ENCODE peak calls at places on chromosomes 1 and 21, in seven cellular contexts. One of them, this sample, is unnamed.
A peak's percentile ranks its signal among the peaks of the same experiment; 100 is the strongest.

GRCh38 chr1:38608202-38608864 is 251.2 kb downstream of the RRAGC start:
- DNase-seq in endothelial cell: peak; percentile 61
- DNase-seq in endodermal cell: peak; percentile 92
- DNase-seq in GM13976: peak; percentile 67
- DNase-seq in activated CD8-positive, alpha-beta T cell treated with anti-CD3 and anti-CD28 coated beads for 36 hours: peak; percentile 58
- DNase-seq in IMR-90: peak; percentile 4
- DNase-seq in nephron progenitor cell: peak; percentile 87
- DNase-seq in this sample: peak; percentile 42

GRCh38 chr1:46520063-46520911 is 30.7 kb downstream of the DMBX1 start:
- DNase-seq in endothelial cell: no peak
- DNase-seq in endodermal cell: peak; percentile 87
- DNase-seq in GM13976: no peak
- DNase-seq in activated CD8-positive, alpha-beta T cell treated with anti-CD3 and anti-CD28 coated beads for 36 hours: no peak
- DNase-seq in IMR-90: peak; percentile 75
- DNase-seq in nephron progenitor cell: peak; percentile 66
- DNase-seq in this sample: peak; percentile 82

GRCh38 chr1:30194741-30195423 is 528.5 kb downstream of the MATN1 start:
- DNase-seq in endothelial cell: no peak
- DNase-seq in endodermal cell: no peak
- DNase-seq in GM13976: no peak
- DNase-seq in activated CD8-positive, alpha-beta T cell treated with anti-CD3 and anti-CD28 coated beads for 36 hours: no peak
- DNase-seq in IMR-90: no peak
- DNase-seq in nephron progenitor cell: no peak
- DNase-seq in this sample: no peak

GRCh38 chr1:206544562-206545257 is 37.4 kb downstream of the RASSF5 start:
- DNase-seq in endothelial cell: peak; percentile 83
- DNase-seq in endodermal cell: peak; percentile 98
- DNase-seq in GM13976: peak; percentile 85
- DNase-seq in activated CD8-positive, alpha-beta T cell treated with anti-CD3 and anti-CD28 coated beads for 36 hours: peak; percentile 87
- DNase-seq in IMR-90: peak; percentile 31
- DNase-seq in nephron progenitor cell: peak; percentile 91
- DNase-seq in this sample: peak; percentile 91

GRCh38 chr1:15848143-15848928 is 829 bp downstream of the SPEN start:
- DNase-seq in endothelial cell: peak; percentile 47
- DNase-seq in endodermal cell: peak; percentile 74
- DNase-seq in GM13976: no peak
- DNase-seq in activated CD8-positive, alpha-beta T cell treated with anti-CD3 and anti-CD28 coated beads for 36 hours: peak; percentile 60
- DNase-seq in IMR-90: peak; percentile 23
- DNase-seq in nephron progenitor cell: peak; percentile 49
- DNase-seq in this sample: no peak

GRCh38 chr21:42096593-42096992 is 25.5 kb downstream of the UMODL1 start:
- DNase-seq in endothelial cell: no peak
- DNase-seq in endodermal cell: no peak
- DNase-seq in GM13976: no peak
- DNase-seq in activated CD8-positive, alpha-beta T cell treated with anti-CD3 and anti-CD28 coated beads for 36 hours: no peak
- DNase-seq in IMR-90: no peak
- DNase-seq in nephron progenitor cell: no peak
- DNase-seq in this sample: no peak

GRCh38 chr1:27348861-27349783 is 7.3 kb downstream of the SYTL1 start:
- DNase-seq in endothelial cell: peak; percentile 32
- DNase-seq in endodermal cell: peak; percentile 92
- DNase-seq in GM13976: peak; percentile 64
- DNase-seq in activated CD8-positive, alpha-beta T cell treated with anti-CD3 and anti-CD28 coated beads for 36 hours: peak; percentile 42
- DNase-seq in IMR-90: no peak
- DNase-seq in nephron progenitor cell: peak; percentile 63
- DNase-seq in this sample: peak; percentile 60

GRCh38 chr21:28489197-28489596 is 503.5 kb downstream of the LTN1 start:
- DNase-seq in endothelial cell: no peak
- DNase-seq in endodermal cell: no peak
- DNase-seq in GM13976: no peak
- DNase-seq in activated CD8-positive, alpha-beta T cell treated with anti-CD3 and anti-CD28 coated beads for 36 hours: no peak
- DNase-seq in IMR-90: no peak
- DNase-seq in nephron progenitor cell: no peak
- DNase-seq in this sample: no peak

GRCh38 chr1:72241397-72241796 is 40.9 kb downstream of the NEGR1 start:
- DNase-seq in endothelial cell: no peak
- DNase-seq in endodermal cell: no peak
- DNase-seq in GM13976: no peak
- DNase-seq in activated CD8-positive, alpha-beta T cell treated with anti-CD3 and anti-CD28 coated beads for 36 hours: no peak
- DNase-seq in IMR-90: peak; percentile 11
- DNase-seq in nephron progenitor cell: no peak
- DNase-seq in this sample: no peak

GRCh38 chr1:41791667-41792484 is 126.8 kb downstream of the HIVEP3 start:
- DNase-seq in endothelial cell: no peak
- DNase-seq in endodermal cell: no peak
- DNase-seq in GM13976: no peak
- DNase-seq in activated CD8-positive, alpha-beta T cell treated with anti-CD3 and anti-CD28 coated beads for 36 hours: peak; percentile 75
- DNase-seq in IMR-90: no peak
- DNase-seq in nephron progenitor cell: no peak
- DNase-seq in this sample: no peak

GRCh38 chr1:101291562-101292035 is 54.8 kb downstream of the S1PR1 start:
- DNase-seq in endothelial cell: no peak
- DNase-seq in endodermal cell: peak; percentile 33
- DNase-seq in GM13976: peak; percentile 47
- DNase-seq in activated CD8-positive, alpha-beta T cell treated with anti-CD3 and anti-CD28 coated beads for 36 hours: peak; percentile 84
- DNase-seq in IMR-90: peak; percentile 82
- DNase-seq in nephron progenitor cell: no peak
- DNase-seq in this sample: peak; percentile 35

GRCh38 chr1:106121728-106122127 is 934.7 kb upstream of the PRMT6 start:
- DNase-seq in endothelial cell: no peak
- DNase-seq in endodermal cell: no peak
- DNase-seq in GM13976: no peak
- DNase-seq in activated CD8-positive, alpha-beta T cell treated with anti-CD3 and anti-CD28 coated beads for 36 hours: no peak
- DNase-seq in IMR-90: no peak
- DNase-seq in nephron progenitor cell: no peak
- DNase-seq in this sample: no peak

GRCh38 chr21:44085491-44086321 is 21.5 kb upstream of the PWP2 start:
- DNase-seq in endothelial cell: no peak
- DNase-seq in endodermal cell: no peak
- DNase-seq in GM13976: no peak
- DNase-seq in activated CD8-positive, alpha-beta T cell treated with anti-CD3 and anti-CD28 coated beads for 36 hours: peak; percentile 21
- DNase-seq in IMR-90: no peak
- DNase-seq in nephron progenitor cell: no peak
- DNase-seq in this sample: no peak

GRCh38 chr1:162130308-162130707 is 60.8 kb downstream of the NOS1AP start:
- DNase-seq in endothelial cell: no peak
- DNase-seq in endodermal cell: no peak
- DNase-seq in GM13976: no peak
- DNase-seq in activated CD8-positive, alpha-beta T cell treated with anti-CD3 and anti-CD28 coated beads for 36 hours: no peak
- DNase-seq in IMR-90: no peak
- DNase-seq in nephron progenitor cell: no peak
- DNase-seq in this sample: no peak

GRCh38 chr1:24393892-24394291 is 19.7 kb downstream of the STPG1 start:
- DNase-seq in endothelial cell: no peak
- DNase-seq in endodermal cell: no peak
- DNase-seq in GM13976: no peak
- DNase-seq in activated CD8-positive, alpha-beta T cell treated with anti-CD3 and anti-CD28 coated beads for 36 hours: no peak
- DNase-seq in IMR-90: peak; percentile 81
- DNase-seq in nephron progenitor cell: no peak
- DNase-seq in this sample: no peak

DNA sequence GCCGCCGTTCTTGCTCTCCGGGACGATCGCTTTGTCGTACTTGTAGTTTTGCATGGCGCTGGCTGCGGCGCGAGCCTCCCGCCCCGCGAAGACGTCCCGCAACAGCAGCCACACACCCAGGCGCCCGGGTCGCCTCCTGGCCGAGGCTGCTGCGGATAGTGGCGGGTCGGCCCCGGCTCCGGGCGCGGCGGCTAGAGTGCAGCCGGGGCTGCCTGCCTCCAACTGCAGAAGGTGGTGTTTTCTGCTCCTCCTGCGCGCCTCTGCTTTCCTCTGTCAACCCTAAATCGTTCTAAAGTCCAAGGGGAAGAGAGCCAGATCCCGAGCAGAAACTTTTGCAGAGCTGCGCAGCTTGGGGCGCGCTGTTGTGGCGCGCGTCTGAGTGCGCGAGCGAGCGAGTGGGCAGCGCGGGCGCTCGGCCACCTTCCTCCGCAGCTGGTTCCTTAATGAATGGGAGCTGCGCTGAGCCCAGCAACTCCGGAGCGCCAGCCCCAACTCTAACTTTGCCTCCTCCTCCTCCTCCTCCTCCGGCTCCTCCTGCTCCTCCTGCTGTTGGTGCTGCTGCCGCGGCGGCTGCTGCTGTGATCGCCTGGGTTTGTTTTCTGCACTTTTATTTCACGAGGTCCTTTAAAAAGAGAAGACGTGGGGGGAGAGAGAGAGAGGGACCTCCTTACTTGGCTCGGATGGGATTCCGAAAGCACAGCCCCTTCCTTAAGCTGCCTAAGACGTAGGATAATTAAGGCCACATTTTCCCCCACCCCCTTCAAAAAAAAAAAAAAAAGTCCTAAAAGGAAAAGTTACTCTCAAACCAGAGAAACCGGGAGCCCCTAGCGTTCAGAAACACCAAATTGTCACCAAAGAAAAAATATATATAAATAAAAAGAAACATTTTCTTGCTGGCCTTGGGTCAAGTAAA is at the start of gene PLPP3:
- DNase-seq in endothelial cell: peak; percentile 73
- DNase-seq in endodermal cell: peak; percentile 92
- DNase-seq in GM13976: peak; percentile 59
- DNase-seq in activated CD8-positive, alpha-beta T cell treated with anti-CD3 and anti-CD28 coated beads for 36 hours: peak; percentile 16
- DNase-seq in IMR-90: peak; percentile 94
- DNase-seq in nephron progenitor cell: peak; percentile 75
- DNase-seq in this sample: peak; percentile 80
- TF ChIP-seq CTCF in endothelial cell: peak; percentile 55
- TF ChIP-seq CTCF in endodermal cell: peak; percentile 77
- TF ChIP-seq CTCF in GM13976: no peak
- TF ChIP-seq CTCF in activated CD8-positive, alpha-beta T cell treated with anti-CD3 and anti-CD28 coated beads for 36 hours: no peak
- TF ChIP-seq CTCF in IMR-90: peak; percentile 61
- TF ChIP-seq CTCF in nephron progenitor cell: peak; percentile 50
- TF ChIP-seq CTCF in this sample: peak; percentile 63

DNA sequence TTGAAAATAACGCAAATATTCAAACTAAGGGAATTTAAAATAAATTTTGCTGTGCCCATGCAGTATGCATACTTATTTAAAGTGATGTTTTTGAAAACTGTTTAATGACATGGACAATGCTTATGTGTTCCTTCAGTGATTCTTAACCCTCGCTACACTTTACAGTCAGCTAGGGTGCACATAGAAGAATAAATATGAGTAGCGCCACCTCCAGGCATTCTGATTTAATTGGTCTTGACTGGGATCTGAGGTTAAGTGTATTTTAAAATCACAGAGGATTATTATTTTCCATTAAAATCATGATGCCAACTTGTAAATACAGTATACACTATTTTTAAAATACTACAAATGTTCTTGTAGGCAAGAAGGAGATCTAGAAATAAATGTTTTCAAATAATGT is 373.5 kb upstream of the ADGRL4 start:
- DNase-seq in endothelial cell: no peak
- DNase-seq in endodermal cell: no peak
- DNase-seq in GM13976: no peak
- DNase-seq in activated CD8-positive, alpha-beta T cell treated with anti-CD3 and anti-CD28 coated beads for 36 hours: no peak
- DNase-seq in IMR-90: no peak
- DNase-seq in nephron progenitor cell: no peak
- DNase-seq in this sample: no peak
- TF ChIP-seq CTCF in endothelial cell: no peak
- TF ChIP-seq CTCF in endodermal cell: peak; percentile 66
- TF ChIP-seq CTCF in GM13976: no peak
- TF ChIP-seq CTCF in activated CD8-positive, alpha-beta T cell treated with anti-CD3 and anti-CD28 coated beads for 36 hours: no peak
- TF ChIP-seq CTCF in IMR-90: no peak
- TF ChIP-seq CTCF in nephron progenitor cell: no peak
- TF ChIP-seq CTCF in this sample: no peak

GRCh38 chr1:8179132-8179793 is 138.7 kb upstream of the SLC45A1 start:
- DNase-seq in endothelial cell: no peak
- DNase-seq in endodermal cell: no peak
- DNase-seq in GM13976: no peak
- DNase-seq in activated CD8-positive, alpha-beta T cell treated with anti-CD3 and anti-CD28 coated beads for 36 hours: no peak
- DNase-seq in IMR-90: no peak
- DNase-seq in nephron progenitor cell: no peak
- DNase-seq in this sample: no peak
- TF ChIP-seq CTCF in endothelial cell: no peak
- TF ChIP-seq CTCF in endodermal cell: no peak
- TF ChIP-seq CTCF in GM13976: no peak
- TF ChIP-seq CTCF in activated CD8-positive, alpha-beta T cell treated with anti-CD3 and anti-CD28 coated beads for 36 hours: no peak
- TF ChIP-seq CTCF in IMR-90: no peak
- TF ChIP-seq CTCF in nephron progenitor cell: no peak
- TF ChIP-seq CTCF in this sample: no peak

GRCh38 chr1:43774359-43774758 is 67.0 kb downstream of the ST3GAL3 start:
- DNase-seq in endothelial cell: no peak
- DNase-seq in endodermal cell: no peak
- DNase-seq in GM13976: no peak
- DNase-seq in activated CD8-positive, alpha-beta T cell treated with anti-CD3 and anti-CD28 coated beads for 36 hours: peak; percentile 4
- DNase-seq in IMR-90: peak; percentile 84
- DNase-seq in nephron progenitor cell: no peak
- DNase-seq in this sample: no peak

GRCh38 chr1:43773821-43774220 is 66.5 kb downstream of the ST3GAL3 start:
- DNase-seq in endothelial cell: no peak
- DNase-seq in endodermal cell: no peak
- DNase-seq in GM13976: no peak
- DNase-seq in activated CD8-positive, alpha-beta T cell treated with anti-CD3 and anti-CD28 coated beads for 36 hours: no peak
- DNase-seq in IMR-90: no peak
- DNase-seq in nephron progenitor cell: no peak
- DNase-seq in this sample: no peak

GRCh38 chr1:43779266-43779665 is 71.9 kb downstream of the ST3GAL3 start:
- DNase-seq in endothelial cell: no peak
- DNase-seq in endodermal cell: no peak
- DNase-seq in GM13976: no peak
- DNase-seq in activated CD8-positive, alpha-beta T cell treated with anti-CD3 and anti-CD28 coated beads for 36 hours: no peak
- DNase-seq in IMR-90: no peak
- DNase-seq in nephron progenitor cell: no peak
- DNase-seq in this sample: no peak

GRCh38 chr1:43772978-43773377 is 65.6 kb downstream of the ST3GAL3 start:
- DNase-seq in endothelial cell: no peak
- DNase-seq in endodermal cell: no peak
- DNase-seq in GM13976: no peak
- DNase-seq in activated CD8-positive, alpha-beta T cell treated with anti-CD3 and anti-CD28 coated beads for 36 hours: no peak
- DNase-seq in IMR-90: no peak
- DNase-seq in nephron progenitor cell: no peak
- DNase-seq in this sample: no peak

GRCh38 chr1:43776043-43776761 is 68.9 kb downstream of the ST3GAL3 start:
- DNase-seq in endothelial cell: no peak
- DNase-seq in endodermal cell: no peak
- DNase-seq in GM13976: no peak
- DNase-seq in activated CD8-positive, alpha-beta T cell treated with anti-CD3 and anti-CD28 coated beads for 36 hours: no peak
- DNase-seq in IMR-90: peak; percentile 89
- DNase-seq in nephron progenitor cell: no peak
- DNase-seq in this sample: no peak
- TF ChIP-seq CTCF in endothelial cell: no peak
- TF ChIP-seq CTCF in endodermal cell: no peak
- TF ChIP-seq CTCF in GM13976: no peak
- TF ChIP-seq CTCF in activated CD8-positive, alpha-beta T cell treated with anti-CD3 and anti-CD28 coated beads for 36 hours: no peak
- TF ChIP-seq CTCF in IMR-90: no peak
- TF ChIP-seq CTCF in nephron progenitor cell: no peak
- TF ChIP-seq CTCF in this sample: no peak

GRCh38 chr21:46099476-46099875 is 1.6 kb downstream of the COL6A2 start:
- DNase-seq in endothelial cell: peak; percentile 19
- DNase-seq in endodermal cell: peak; percentile 79
- DNase-seq in GM13976: peak; percentile 20
- DNase-seq in activated CD8-positive, alpha-beta T cell treated with anti-CD3 and anti-CD28 coated beads for 36 hours: peak; percentile 30
- DNase-seq in IMR-90: peak; percentile 34
- DNase-seq in nephron progenitor cell: no peak
- DNase-seq in this sample: no peak
- TF ChIP-seq CTCF in endothelial cell: no peak
- TF ChIP-seq CTCF in endodermal cell: peak; percentile 31
- TF ChIP-seq CTCF in GM13976: no peak
- TF ChIP-seq CTCF in activated CD8-positive, alpha-beta T cell treated with anti-CD3 and anti-CD28 coated beads for 36 hours: no peak
- TF ChIP-seq CTCF in IMR-90: no peak
- TF ChIP-seq CTCF in nephron progenitor cell: no peak
- TF ChIP-seq CTCF in this sample: no peak

DNA sequence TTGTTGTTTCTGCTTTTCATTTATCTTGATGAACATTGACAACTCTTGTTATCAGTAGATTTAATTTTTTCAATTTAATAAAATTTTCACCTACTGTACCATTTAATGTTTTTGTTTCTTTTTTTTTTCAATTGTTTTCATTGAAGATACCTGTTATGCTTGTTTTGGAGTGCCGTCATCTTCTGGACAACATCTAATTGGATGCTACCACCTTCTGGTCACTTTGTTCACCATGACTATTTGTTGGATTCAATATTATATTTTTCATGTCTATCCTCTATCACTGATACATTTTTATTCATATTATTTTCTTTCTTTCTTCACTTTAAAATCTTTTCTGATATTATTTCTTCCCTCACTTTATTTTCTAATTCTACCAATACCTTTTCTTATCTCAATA is 14.0 kb downstream of the KRTAP21-2 start:
- DNase-seq in endothelial cell: no peak
- DNase-seq in endodermal cell: no peak
- DNase-seq in GM13976: no peak
- DNase-seq in activated CD8-positive, alpha-beta T cell treated with anti-CD3 and anti-CD28 coated beads for 36 hours: no peak
- DNase-seq in IMR-90: no peak
- DNase-seq in nephron progenitor cell: no peak
- DNase-seq in this sample: no peak
- TF ChIP-seq CTCF in endothelial cell: no peak
- TF ChIP-seq CTCF in endodermal cell: no peak
- TF ChIP-seq CTCF in GM13976: no peak
- TF ChIP-seq CTCF in activated CD8-positive, alpha-beta T cell treated with anti-CD3 and anti-CD28 coated beads for 36 hours: no peak
- TF ChIP-seq CTCF in IMR-90: no peak
- TF ChIP-seq CTCF in nephron progenitor cell: no peak
- TF ChIP-seq CTCF in this sample: no peak